ENCODE peak calls at places on chromosomes 12 and 14, in ten cellular contexts. O is heart right ventricle, U is H9, C is endothelial cell of umbilical vein, Z is SJCRH30, Y is brain microvascular endothelial cell, S is lower lobe of right lung, K is mesendoderm, E is testis, V is RWPE2. M is an unnamed sample.

GRCh38 chr12:118979763-118980406 is 1.5 kb upstream of the SRRM4 start:
- DNase-seq in O (peak), U (peak), C (peak), Z (peak), Y (peak), S (peak), K (peak), E (peak), V (no peak), M (peak)

GRCh38 chr12:55684761-55685370 is 22.8 kb downstream of the ITGA7 start:
- DNase-seq in O (no peak), U (no peak), C (no peak), Z (no peak), Y (no peak), S (no peak), K (no peak), E (no peak), V (no peak), M (no peak)

GRCh38 chr14:85308531-85309300 is 221.2 kb upstream of the FLRT2 start:
- DNase-seq in O (no peak), U (no peak), C (peak), Z (peak), Y (peak), S (no peak), K (no peak), E (no peak), V (no peak), M (peak)

GRCh38 chr14:22163051-22163450 is 426.0 kb downstream of the DAD1 start:
- DNase-seq in O (no peak), U (no peak), C (peak), Z (no peak), Y (no peak), S (no peak), K (peak), E (no peak), V (no peak), M (no peak)

GRCh38 chr12:89369166-89369565 is 16.9 kb upstream of the DUSP6 start:
- DNase-seq in O (no peak), U (no peak), C (peak), Z (no peak), Y (no peak), S (no peak), K (no peak), E (no peak), V (no peak), M (no peak)

GRCh38 chr12:124385219-124385969 is 90.5 kb downstream of the RFLNA start:
- DNase-seq in O (no peak), U (no peak), C (no peak), Z (no peak), Y (peak), S (no peak), K (peak), E (no peak), V (peak), M (no peak)

GRCh38 chr12:66290716-66291200 is 11.5 kb upstream of the HELB start:
- DNase-seq in O (no peak), U (no peak), C (no peak), Z (no peak), Y (no peak), S (no peak), K (no peak), E (no peak), V (no peak), M (no peak)

GRCh38 chr12:111406474-111407370 is 999 bp downstream of the SH2B3 start:
- DNase-seq in O (peak), U (no peak), C (no peak), Z (no peak), Y (no peak), S (peak), K (no peak), E (no peak), V (no peak), M (no peak)

GRCh38 chr14:103561381-103562134 is 899 bp downstream of the BAG5 start:
- DNase-seq in O (peak), U (peak), C (peak), Z (peak), Y (peak), S (peak), K (peak), E (no peak), V (no peak), M (no peak)

GRCh38 chr14:73723799-73724621 is 9.8 kb upstream of the PNMA1 start:
- DNase-seq in O (peak), U (peak), C (peak), Z (no peak), Y (peak), S (peak), K (no peak), E (peak), V (peak), M (no peak)

GRCh38 chr14:93909429-93910128 is 17.6 kb upstream of the FAM181A start:
- DNase-seq in O (no peak), U (no peak), C (no peak), Z (no peak), Y (no peak), S (no peak), K (no peak), E (no peak), V (peak), M (no peak)

GRCh38 chr12:94273272-94273671 is 124.9 kb downstream of the PLXNC1 start:
- DNase-seq in O (no peak), U (no peak), C (no peak), Z (no peak), Y (no peak), S (no peak), K (no peak), E (no peak), V (no peak), M (no peak)

GRCh38 chr12:110501378-110501721 is 561 bp downstream of the VPS29 start:
- DNase-seq in O (no peak), U (peak), C (peak), Z (peak), Y (peak), S (no peak), K (peak), E (peak), V (peak), M (peak)

GRCh38 chr14:35046751-35047536 is 872 bp downstream of the FAM177A1 start:
- DNase-seq in O (peak), U (no peak), C (peak), Z (no peak), Y (no peak), S (no peak), K (peak), E (peak), V (peak), M (no peak)

GRCh38 chr12:47733142-47733541 is 7.9 kb upstream of the ENDOU start:
- DNase-seq in O (no peak), U (no peak), C (no peak), Z (no peak), Y (no peak), S (no peak), K (no peak), E (no peak), V (no peak), M (no peak)

GRCh38 chr12:115519887-115520286 is 757.6 kb downstream of the MED13L start:
- DNase-seq in O (no peak), U (no peak), C (no peak), Z (no peak), Y (no peak), S (no peak), K (no peak), E (no peak), V (no peak), M (no peak)

GRCh38 chr12:9851927-9852326 is 17.2 kb downstream of the CLEC2B start:
- DNase-seq in O (no peak), U (no peak), C (no peak), Z (no peak), Y (no peak), S (no peak), K (no peak), E (no peak), V (no peak), M (no peak)

GRCh38 chr12:108542320-108542719 is 18.7 kb downstream of the SART3 start:
- DNase-seq in O (no peak), U (no peak), C (no peak), Z (no peak), Y (no peak), S (no peak), K (no peak), E (no peak), V (no peak), M (no peak)
- H3K27ac ChIP-seq in O (peak), U (no peak), C (no peak), Z (no peak), Y (no peak), S (no peak), K (no peak), E (no peak), V (no peak), M (no peak)

GRCh38 chr12:12734054-12734453 is 16.9 kb downstream of the CDKN1B start:
- DNase-seq in O (no peak), U (no peak), C (no peak), Z (peak), Y (no peak), S (no peak), K (no peak), E (no peak), V (no peak), M (no peak)

GRCh38 chr12:12733118-12733517 is 15.9 kb downstream of the CDKN1B start:
- DNase-seq in O (no peak), U (no peak), C (no peak), Z (no peak), Y (no peak), S (no peak), K (no peak), E (no peak), V (no peak), M (no peak)

GRCh38 chr12:12734561-12735071 is 17.4 kb downstream of the CDKN1B start:
- DNase-seq in O (no peak), U (no peak), C (no peak), Z (no peak), Y (no peak), S (no peak), K (no peak), E (peak), V (no peak), M (no peak)

GRCh38 chr12:12735301-12735700 is 18.1 kb downstream of the CDKN1B start:
- DNase-seq in O (no peak), U (no peak), C (peak), Z (no peak), Y (no peak), S (no peak), K (no peak), E (no peak), V (no peak), M (no peak)

GRCh38 chr12:12736759-12737676 is 19.9 kb downstream of the CDKN1B start:
- DNase-seq in O (peak), U (no peak), C (peak), Z (no peak), Y (no peak), S (no peak), K (peak), E (no peak), V (no peak), M (no peak)
- H3K27ac ChIP-seq in O (peak), U (no peak), C (peak), Z (no peak), Y (peak), S (peak), K (no peak), E (peak), V (no peak), M (peak)

GRCh38 chr12:8034802-8035201 is 2.3 kb downstream of the FOXJ2 start:
- DNase-seq in O (no peak), U (no peak), C (peak), Z (no peak), Y (no peak), S (no peak), K (peak), E (no peak), V (no peak), M (no peak)

GRCh38 chr12:8033153-8034044 is 883 bp downstream of the FOXJ2 start:
- DNase-seq in O (peak), U (peak), C (peak), Z (peak), Y (no peak), S (no peak), K (peak), E (peak), V (no peak), M (peak)

GRCh38 chr12:8036366-8036765 is 3.9 kb downstream of the FOXJ2 start:
- DNase-seq in O (peak), U (no peak), C (no peak), Z (no peak), Y (no peak), S (no peak), K (no peak), E (no peak), V (no peak), M (no peak)

GRCh38 chr12:8037046-8037663 is 4.6 kb downstream of the FOXJ2 start:
- DNase-seq in O (no peak), U (no peak), C (no peak), Z (no peak), Y (no peak), S (no peak), K (no peak), E (no peak), V (no peak), M (no peak)

GRCh38 chr12:8035440-8036010 is 3.0 kb downstream of the FOXJ2 start:
- DNase-seq in O (no peak), U (no peak), C (no peak), Z (no peak), Y (no peak), S (no peak), K (peak), E (no peak), V (no peak), M (no peak)
- H3K27ac ChIP-seq in O (peak), U (no peak), C (no peak), Z (no peak), Y (no peak), S (peak), K (no peak), E (peak), V (no peak), M (no peak)

DNA sequence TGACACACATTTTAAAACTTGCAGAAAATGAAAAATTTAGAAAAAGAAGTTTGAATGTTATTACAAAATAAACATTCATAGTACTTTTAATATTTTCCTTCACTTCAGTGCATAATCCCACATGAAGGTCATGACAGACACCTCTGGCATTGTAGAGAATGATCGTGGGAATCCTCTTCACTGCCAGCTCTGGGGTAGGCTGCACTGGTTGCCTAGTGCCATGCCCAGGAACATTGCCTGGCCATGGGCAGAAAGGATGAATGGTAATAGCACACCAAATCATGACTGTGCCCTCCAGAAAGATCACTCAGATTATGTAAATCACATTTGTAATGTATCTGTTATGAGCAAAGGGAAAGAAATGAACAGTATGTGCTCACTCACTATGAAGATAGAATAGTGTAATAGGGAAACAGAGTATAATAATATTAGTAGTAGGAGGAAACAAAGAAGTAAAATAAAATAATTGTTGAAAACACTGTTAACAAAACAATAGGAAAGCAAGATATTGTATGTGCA is 161.6 kb downstream of the PLCZ1 start:
- DNase-seq in O (no peak), U (no peak), C (no peak), Z (no peak), Y (no peak), S (no peak), K (no peak), E (no peak), V (no peak), M (no peak)
- H3K27ac ChIP-seq in O (no peak), U (no peak), C (no peak), Z (no peak), Y (no peak), S (no peak), K (no peak), E (no peak), V (no peak), M (no peak)